ENCODE peak calls at places on chromosome 18, in six cellular contexts. J is HCT116, G is K562, A is GM12878, B is H1, V is HepG2. O is an unnamed sample. For H3K4me1, the result is how much of the 10 kb centered on the place peaks cover.

GRCh38 chr18:77249583-77250500 is at the start of gene GALR1:
- DNase-seq in J (no peak), G (no peak), A (no peak), B (peak), V (no peak), O (no peak)

GRCh38 chr18:49234984-49235383 is 225.5 kb downstream of the DYM start:
- DNase-seq in J (no peak), G (no peak), A (no peak), B (no peak), V (no peak), O (no peak)

GRCh38 chr18:74456409-74457042 is 582 bp downstream of the DIPK1C start:
- DNase-seq in J (no peak), G (no peak), A (no peak), B (peak), V (no peak), O (no peak)

GRCh38 chr18:58867281-58867961 is 2.7 kb downstream of the ZNF532 start:
- DNase-seq in J (no peak), G (no peak), A (no peak), B (peak), V (no peak), O (no peak)

GRCh38 chr18:71075147-71075546 is 786.3 kb downstream of the SOCS6 start:
- DNase-seq in J (no peak), G (no peak), A (no peak), B (no peak), V (no peak), O (no peak)

GRCh38 chr18:24019641-24020331 is 5.2 kb downstream of the TTC39C start:
- DNase-seq in J (no peak), G (no peak), A (peak), B (no peak), V (no peak), O (no peak)

GRCh38 chr18:50518787-50519520 is 40.9 kb upstream of the MAPK4 start:
- DNase-seq in J (no peak), G (no peak), A (no peak), B (no peak), V (no peak), O (peak)

GRCh38 chr18:29181151-29181901 is 1004.4 kb upstream of the CDH2 start:
- DNase-seq in J (no peak), G (no peak), A (no peak), B (no peak), V (no peak), O (no peak)

GRCh38 chr18:23337599-23338444 is 115.3 kb upstream of the RIOK3 start:
- DNase-seq in J (peak), G (no peak), A (no peak), B (no peak), V (peak), O (no peak)

GRCh38 chr18:8990276-8991031 is 112.0 kb upstream of the NDUFV2 start:
- DNase-seq in J (no peak), G (no peak), A (no peak), B (no peak), V (no peak), O (no peak)

GRCh38 chr18:52288403-52289004 is 51.5 kb upstream of the DCC start:
- DNase-seq in J (no peak), G (peak), A (no peak), B (peak), V (peak), O (peak)

GRCh38 chr18:23053756-23054457 is 81.4 kb upstream of the CABLES1 start:
- DNase-seq in J (no peak), G (no peak), A (no peak), B (peak), V (peak), O (peak)

GRCh38 chr18:8607776-8608682 is 1.2 kb upstream of the RAB12 start:
- DNase-seq in J (no peak), G (no peak), A (peak), B (no peak), V (peak), O (no peak)

GRCh38 chr18:7733642-7734041 is 166.5 kb downstream of the PTPRM start:
- DNase-seq in J (no peak), G (no peak), A (no peak), B (no peak), V (peak), O (no peak)

GRCh38 chr18:30945769-30946168 is 96.8 kb downstream of the DSC3 start:
- DNase-seq in J (no peak), G (no peak), A (no peak), B (no peak), V (no peak), O (no peak)

GRCh38 chr18:43572165-43572564 is 294.9 kb upstream of the SYT4 start:
- DNase-seq in J (no peak), G (no peak), A (no peak), B (no peak), V (no peak), O (no peak)
- H3K4me1 ChIP-seq in J (under half), G (under half), A (under half), B (under half), V (under half), O (under half)

GRCh38 chr18:79988925-79989361 is 580 bp upstream of the TXNL4A start:
- DNase-seq in J (no peak), G (no peak), A (no peak), B (no peak), V (no peak), O (no peak)
- TF ChIP-seq ZNF274 in J (no peak), G (no peak), A (no peak), B (no peak), V (no peak), O (no peak)

GRCh38 chr18:6525593-6525992 is 110.9 kb upstream of the L3MBTL4 start:
- DNase-seq in J (no peak), G (no peak), A (no peak), B (no peak), V (no peak), O (no peak)
- H3K4me1 ChIP-seq in J (under half), G (under half), A (under half), B (under half), V (under half), O (under half)

GRCh38 chr18:46163941-46164499 is 59.8 kb downstream of the HAUS1 start:
- DNase-seq in J (no peak), G (no peak), A (no peak), B (no peak), V (no peak), O (no peak)

GRCh38 chr18:46156838-46157237 is 52.7 kb downstream of the HAUS1 start:
- DNase-seq in J (no peak), G (no peak), A (no peak), B (no peak), V (no peak), O (no peak)

GRCh38 chr18:46161721-46162421 is 57.7 kb downstream of the HAUS1 start:
- DNase-seq in J (no peak), G (no peak), A (no peak), B (no peak), V (no peak), O (no peak)

GRCh38 chr18:46158498-46158897 is 54.3 kb downstream of the HAUS1 start:
- DNase-seq in J (no peak), G (no peak), A (no peak), B (no peak), V (no peak), O (no peak)

GRCh38 chr18:46160050-46160798 is 56.0 kb downstream of the HAUS1 start:
- DNase-seq in J (no peak), G (no peak), A (no peak), B (no peak), V (no peak), O (no peak)
- TF ChIP-seq ZNF274 in J (no peak), G (no peak), A (no peak), B (no peak), V (no peak), O (no peak)